ENCODE peak calls at places on chromosomes 4 and X, in seven cellular contexts. E, V, A, P, L, G and F are unnamed samples.

GRCh38 chr4:5009796-5010195 is 9.5 kb downstream of the CYTL1 start:
- DNase-seq in E (no peak), P (no peak), A (no peak), V (no peak), L (no peak), G (no peak), F (no peak)

GRCh38 chrX:11792461-11793421 is 34.7 kb downstream of the MSL3 start:
- DNase-seq in E (no peak), G (no peak), A (no peak), V (no peak), L (no peak), P (peak), F (no peak)

GRCh38 chr4:168634276-168634802 is 137.5 kb downstream of the PALLD start:
- DNase-seq in P (no peak), A (no peak), E (no peak), V (no peak), G (peak), L (no peak), F (peak)

GRCh38 chr4:59571805-59572430 is 1628.2 kb upstream of the ADGRL3 start:
- DNase-seq in V (no peak), G (no peak), L (no peak), E (no peak), P (no peak), A (no peak), F (no peak)

GRCh38 chr4:64399313-64400109 is 9.7 kb downstream of the TECRL start:
- DNase-seq in E (no peak), G (no peak), L (no peak), P (no peak), V (no peak), A (peak), F (no peak)

GRCh38 chr4:164706675-164707074 is 47.3 kb upstream of the SMIM31 start:
- DNase-seq in V (no peak), P (no peak), G (no peak), L (no peak), A (peak), E (no peak), F (no peak)

GRCh38 chr4:14719053-14719452 is 283.2 kb upstream of the CPEB2 start:
- DNase-seq in E (no peak), A (no peak), L (no peak), V (no peak), G (no peak), P (no peak), F (no peak)

GRCh38 chrX:48573690-48574269 is 504 bp upstream of the RBM3 start:
- DNase-seq in E (peak), G (peak), A (no peak), P (no peak), L (no peak), V (peak), F (no peak)

GRCh38 chr4:13918110-13918509 is 290.6 kb upstream of the BOD1L1 start:
- DNase-seq in G (no peak), L (no peak), V (peak), A (no peak), E (no peak), P (no peak), F (no peak)

GRCh38 chr4:80136238-80136637 is 61.1 kb upstream of the PRDM8 start:
- DNase-seq in V (no peak), E (no peak), P (no peak), G (no peak), L (no peak), A (no peak), F (no peak)

GRCh38 chr4:111027526-111027925 is 404.6 kb upstream of the PITX2 start:
- DNase-seq in E (no peak), V (no peak), P (no peak), G (no peak), L (no peak), A (no peak), F (no peak)

GRCh38 chr4:73751166-73751565 is 10.8 kb downstream of the CXCL8 start:
- DNase-seq in E (no peak), V (no peak), L (no peak), A (no peak), P (peak), G (no peak), F (no peak)

GRCh38 chr4:11912886-11913285 is 484.2 kb upstream of the HS3ST1 start:
- DNase-seq in E (no peak), L (peak), G (peak), A (no peak), P (no peak), V (no peak), F (no peak)

GRCh38 chrX:7252013-7252610 is 104.2 kb upstream of the PUDP start:
- DNase-seq in E (no peak), G (no peak), A (no peak), P (no peak), V (no peak), L (no peak), F (peak)

GRCh38 chr4:80094191-80094590 is 21.2 kb upstream of the ANTXR2 start:
- DNase-seq in L (no peak), P (no peak), V (no peak), A (no peak), G (no peak), E (no peak), F (no peak)

GRCh38 chrX:113059714-113060113 is 219.1 kb upstream of the AMOT start:
- DNase-seq in E (no peak), V (no peak), G (no peak), A (no peak), P (no peak), L (no peak), F (no peak)

DNA sequence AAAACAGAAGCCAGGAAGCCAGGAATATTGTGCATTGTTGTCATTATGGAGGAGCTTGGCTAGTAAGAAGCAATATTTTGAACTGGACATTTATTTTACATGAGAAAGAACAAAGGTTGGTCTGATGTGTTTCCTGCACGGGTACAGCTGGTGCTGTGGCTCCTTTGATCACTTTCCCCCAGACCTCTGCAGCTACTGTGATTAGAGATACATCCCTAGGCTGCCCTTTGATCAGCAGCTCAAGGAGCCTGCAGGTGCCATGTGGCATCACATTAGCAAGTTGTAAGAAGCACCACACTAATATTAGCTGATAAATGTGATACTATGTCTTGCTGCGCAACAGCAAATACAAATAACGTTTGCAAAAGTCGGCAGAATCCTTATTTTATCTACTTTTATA is 2.5 kb downstream of the PDGFC start:
- DNase-seq in L (no peak), G (no peak), A (no peak), V (no peak), E (no peak), P (no peak), F (no peak)
- TF ChIP-seq MAX in L (no peak), G (no peak), A (no peak), V (no peak), E (no peak), P (no peak), F (no peak)

GRCh38 chr4:145557720-145558119 is 61.5 kb upstream of the MMAA start:
- DNase-seq in V (peak), L (peak), G (peak), P (peak), E (peak), A (peak), F (peak)
- TF ChIP-seq MAX in V (no peak), L (no peak), G (no peak), P (no peak), E (no peak), A (no peak), F (no peak)

GRCh38 chr4:180640193-180640592 is 1603.0 kb upstream of the TENM3 start:
- DNase-seq in L (no peak), V (no peak), P (no peak), A (no peak), G (no peak), E (no peak), F (no peak)

GRCh38 chr4:180630012-180630411 is 1613.2 kb upstream of the TENM3 start:
- DNase-seq in G (no peak), V (no peak), A (no peak), E (no peak), L (no peak), P (no peak), F (no peak)

GRCh38 chr4:180636696-180637095 is 1606.5 kb upstream of the TENM3 start:
- DNase-seq in L (no peak), E (no peak), P (no peak), G (no peak), V (no peak), A (no peak), F (no peak)

GRCh38 chr4:180637616-180638015 is 1605.6 kb upstream of the TENM3 start:
- DNase-seq in E (no peak), V (no peak), G (no peak), P (no peak), A (no peak), L (no peak), F (no peak)

DNA sequence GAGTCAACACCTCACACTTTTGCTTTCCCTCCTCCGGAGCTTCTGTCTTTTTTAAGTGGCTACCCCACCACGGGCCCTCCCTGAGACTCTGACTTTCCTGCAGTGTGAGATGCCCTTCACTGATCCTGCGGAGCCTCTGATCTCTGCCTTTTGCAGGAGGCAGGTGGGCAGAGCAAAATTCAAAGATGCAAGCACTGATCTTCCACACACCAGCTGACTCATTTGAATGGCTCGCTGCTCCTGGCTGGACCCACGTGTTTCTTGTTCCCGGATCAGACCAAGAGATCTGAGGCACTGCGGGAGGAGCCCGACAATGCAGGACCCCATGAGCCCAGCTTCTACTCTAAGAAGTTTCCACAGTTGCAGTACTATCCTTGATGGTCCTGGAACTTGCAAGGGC is 1607.9 kb upstream of the TENM3 start:
- DNase-seq in P (no peak), V (no peak), L (no peak), E (no peak), A (peak), G (no peak), F (no peak)
- TF ChIP-seq MAX in P (no peak), V (no peak), L (no peak), E (no peak), A (no peak), G (no peak), F (no peak)

GRCh38 chrX:124234348-124234747 is 98.1 kb upstream of the TEX13D start:
- DNase-seq in G (no peak), A (no peak), P (no peak), E (no peak), L (no peak), V (no peak), F (no peak)

GRCh38 chrX:124229374-124229773 is 103.1 kb upstream of the TEX13D start:
- DNase-seq in E (no peak), V (no peak), L (no peak), G (no peak), A (no peak), P (no peak), F (no peak)

GRCh38 chrX:124230573-124231300 is 101.7 kb upstream of the TEX13D start:
- DNase-seq in V (no peak), G (no peak), L (no peak), E (no peak), P (no peak), A (no peak), F (no peak)

GRCh38 chrX:124231454-124231853 is 101.0 kb upstream of the TEX13D start:
- DNase-seq in L (no peak), P (no peak), G (no peak), E (no peak), V (no peak), A (no peak), F (no peak)

GRCh38 chrX:124232523-124233201 is 99.8 kb upstream of the TEX13D start:
- DNase-seq in P (no peak), E (no peak), A (no peak), G (no peak), L (no peak), V (no peak), F (no peak)
- TF ChIP-seq MAX in P (no peak), E (no peak), A (no peak), G (no peak), L (no peak), V (no peak), F (no peak)